ENCODE peak calls at places on chromosomes 1 and 21, in eight cellular contexts. C is NCI-H2081; K is stimulated activated CD4-positive, alpha-beta T cell treated with anti-CD3 and anti-CD28 coated beads, TNF-alpha, amount 100 ng/mL, for 4 hours; Y is RPMI8226; U is NCI-H510A treated with DMSO at 0.1 percent for 48 hours; H is fibroblast of the aortic adventitia; G is NCI-H345; I is CD4-positive, CD25-positive, alpha-beta regulatory T cell. L is an unnamed sample.
A peak's percentile ranks its signal among the peaks of the same experiment; 100 is the strongest.

GRCh38 chr1:33433509-33434362 is 2.8 kb upstream of the PHC2 start:
- DNase-seq in K (no peak), I (no peak), G (no peak), H (peak; percentile 97), C (no peak), U (peak; percentile 56), Y (no peak), L (no peak)

GRCh38 chr1:49435291-49435690 is 588.5 kb downstream of the AGBL4 start:
- DNase-seq in G (peak; percentile 6), Y (no peak), H (no peak), U (peak; percentile 69), I (no peak), K (no peak), C (no peak), L (peak; percentile 64)

GRCh38 chr1:212699104-212699838 is 369 bp downstream of the BATF3 start:
- DNase-seq in K (peak; percentile 33), U (peak; percentile 36), I (peak; percentile 27), Y (peak; percentile 81), H (no peak), G (peak; percentile 66), C (peak; percentile 61), L (peak; percentile 61)

GRCh38 chr1:93137604-93138292 is 42.5 kb downstream of the TMED5 start:
- DNase-seq in I (no peak), U (no peak), K (no peak), C (no peak), G (no peak), Y (no peak), H (no peak), L (no peak)

GRCh38 chr1:117523111-117523510 is 82.7 kb upstream of the TENT5C start:
- DNase-seq in G (no peak), K (no peak), I (no peak), Y (no peak), U (no peak), C (no peak), H (no peak), L (no peak)

GRCh38 chr1:198254948-198255347 is 98.2 kb downstream of the NEK7 start:
- DNase-seq in C (no peak), U (no peak), Y (no peak), H (peak; percentile 57), I (no peak), G (no peak), K (no peak), L (no peak)

GRCh38 chr21:37758997-37759396 is 157.3 kb downstream of the KCNJ6 start:
- DNase-seq in H (peak; percentile 14), U (peak; percentile 44), K (no peak), I (no peak), G (no peak), Y (peak; percentile 51), C (peak; percentile 16), L (peak; percentile 14)

GRCh38 chr1:198967566-198967965 is 328.7 kb downstream of the PTPRC start:
- DNase-seq in U (no peak), Y (no peak), H (no peak), C (no peak), K (no peak), I (no peak), G (no peak), L (no peak)